ENCODE peak calls at places on chromosomes 16 and 17, in seven cellular contexts. X is IMR-90, W is SK-N-MC, G is tibial artery, C is brain microvascular endothelial cell, B is SK-N-SH, H is body of pancreas. Y is an unnamed sample. For H3K36me3, the result is how much of the 10 kb centered on the place peaks cover.

GRCh38 chr16:67489401-67490083 is 6.2 kb upstream of the AGRP start:
- DNase-seq in X (no peak), W (no peak), G (no peak), C (no peak), B (no peak), H (no peak), Y (no peak)

GRCh38 chr16:49779979-49780378 is 75.9 kb downstream of the ZNF423 start:
- DNase-seq in X (no peak), W (no peak), G (no peak), C (no peak), B (no peak), H (no peak), Y (no peak)

GRCh38 chr16:14283786-14284185 is 212.7 kb downstream of the MRTFB start:
- DNase-seq in X (no peak), W (no peak), G (no peak), C (no peak), B (no peak), H (no peak), Y (no peak)

GRCh38 chr17:5110816-5111215 is 862 bp downstream of the ZNF232 start:
- DNase-seq in X (no peak), W (no peak), G (no peak), C (no peak), B (no peak), H (no peak), Y (no peak)

GRCh38 chr17:75344664-75345063 is 55.4 kb upstream of the SLC25A19 start:
- DNase-seq in X (peak), W (no peak), G (no peak), C (no peak), B (no peak), H (no peak), Y (no peak)

GRCh38 chr16:35751191-35751941 is 2292.0 kb downstream of the TP53TG3F start:
- DNase-seq in X (no peak), W (no peak), G (no peak), C (no peak), B (no peak), H (no peak), Y (no peak)

GRCh38 chr16:23082161-23082788 is 67.0 kb downstream of the USP31 start:
- DNase-seq in X (no peak), W (no peak), G (no peak), C (no peak), B (peak), H (no peak), Y (no peak)

GRCh38 chr16:74455619-74456289 is 34.5 kb upstream of the CLEC18B start:
- DNase-seq in X (peak), W (no peak), G (no peak), C (peak), B (no peak), H (no peak), Y (no peak)

GRCh38 chr16:67173808-67174705 is 3.7 kb downstream of the NOL3 start:
- DNase-seq in X (peak), W (no peak), G (peak), C (peak), B (peak), H (peak), Y (no peak)

GRCh38 chr16:84088695-84089395 is 27.9 kb downstream of the MBTPS1 start:
- DNase-seq in X (no peak), W (no peak), G (no peak), C (no peak), B (no peak), H (no peak), Y (no peak)

GRCh38 chr16:88493879-88494278 is 40.8 kb downstream of the ZFPM1 start:
- DNase-seq in X (no peak), W (no peak), G (no peak), C (no peak), B (no peak), H (no peak), Y (no peak)

GRCh38 chr16:19711643-19712042 is 6.4 kb downstream of the KNOP1 start:
- DNase-seq in X (no peak), W (no peak), G (no peak), C (no peak), B (no peak), H (no peak), Y (no peak)
- H3K36me3 ChIP-seq in X (under half), W (half or more), G (under half), C (under half), B (under half), H (under half), Y (under half)

DNA sequence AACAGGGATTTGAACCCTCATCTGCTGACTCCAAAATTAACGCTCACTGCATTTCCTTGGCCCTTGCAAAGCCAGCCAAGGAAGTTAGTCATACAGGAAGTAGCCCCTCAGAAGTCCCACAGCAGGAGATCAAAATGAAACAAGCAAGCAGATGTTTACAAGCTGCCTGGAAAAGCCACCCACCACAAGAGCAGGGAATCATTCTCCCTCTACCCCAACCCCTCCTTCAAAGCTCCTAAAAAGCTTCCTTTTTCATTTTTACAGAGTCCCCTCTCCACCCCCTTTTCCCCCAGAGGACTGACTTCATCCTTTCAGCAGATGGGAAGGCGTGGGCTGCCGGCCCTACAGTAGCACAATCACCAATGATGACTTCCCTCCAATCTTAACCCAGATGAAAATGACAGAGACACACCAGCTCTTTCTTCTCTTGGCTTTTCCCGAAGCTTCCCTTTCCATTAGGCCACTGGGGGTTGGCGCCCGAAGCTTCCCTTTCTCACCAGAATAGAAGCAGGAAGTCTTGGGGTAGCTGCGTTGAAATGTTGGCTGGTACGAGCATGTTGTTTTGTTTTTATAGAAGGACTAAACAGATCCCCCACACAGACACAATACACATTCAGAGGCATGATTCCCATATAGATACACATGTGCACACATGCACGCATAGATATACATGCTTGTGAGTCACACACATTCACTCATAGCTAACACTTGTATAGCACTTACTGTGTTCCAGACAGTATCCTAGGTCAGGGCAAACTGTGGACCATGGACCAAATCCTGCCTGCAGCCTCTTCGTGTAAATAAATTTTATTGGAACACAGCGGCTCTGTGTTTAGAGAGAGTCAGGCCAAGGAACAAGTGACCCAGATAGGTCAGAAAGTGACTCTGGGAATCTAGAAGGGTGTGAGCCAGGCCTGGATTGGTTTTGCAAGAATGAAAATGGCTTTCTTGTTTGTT is 17.4 kb downstream of the ITPRIPL2 start:
- DNase-seq in X (peak), W (peak), G (peak), C (peak), B (no peak), H (no peak), Y (peak)
- H3K36me3 ChIP-seq in X (under half), W (under half), G (under half), C (under half), B (under half), H (under half), Y (under half)

GRCh38 chr17:49755681-49756283 is 8.1 kb downstream of the FAM117A start:
- DNase-seq in X (no peak), W (no peak), G (no peak), C (no peak), B (no peak), H (no peak), Y (no peak)

GRCh38 chr17:49756323-49756722 is 7.6 kb downstream of the FAM117A start:
- DNase-seq in X (no peak), W (no peak), G (no peak), C (no peak), B (no peak), H (no peak), Y (no peak)

GRCh38 chr17:49759203-49759602 is 4.7 kb downstream of the FAM117A start:
- DNase-seq in X (no peak), W (no peak), G (no peak), C (no peak), B (no peak), H (no peak), Y (no peak)

GRCh38 chr17:49753959-49754391 is 10.0 kb downstream of the FAM117A start:
- DNase-seq in X (no peak), W (no peak), G (no peak), C (no peak), B (peak), H (peak), Y (no peak)

GRCh38 chr17:49756805-49757496 is 7.0 kb downstream of the FAM117A start:
- DNase-seq in X (no peak), W (no peak), G (no peak), C (no peak), B (no peak), H (no peak), Y (no peak)
- H3K36me3 ChIP-seq in X (under half), W (under half), G (under half), C (under half), B (under half), H (under half), Y (under half)

GRCh38 chr16:87410958-87411357 is 18.8 kb downstream of the MAP1LC3B start:
- DNase-seq in X (no peak), W (no peak), G (peak), C (no peak), B (no peak), H (no peak), Y (no peak)

GRCh38 chr16:87411375-87412271 is 19.5 kb downstream of the MAP1LC3B start:
- DNase-seq in X (no peak), W (no peak), G (peak), C (no peak), B (no peak), H (no peak), Y (no peak)

GRCh38 chr16:87412996-87413421 is 20.9 kb downstream of the MAP1LC3B start:
- DNase-seq in X (no peak), W (no peak), G (peak), C (no peak), B (no peak), H (no peak), Y (no peak)

GRCh38 chr16:87414251-87414680 is 22.1 kb downstream of the MAP1LC3B start:
- DNase-seq in X (no peak), W (no peak), G (peak), C (no peak), B (no peak), H (no peak), Y (no peak)

DNA sequence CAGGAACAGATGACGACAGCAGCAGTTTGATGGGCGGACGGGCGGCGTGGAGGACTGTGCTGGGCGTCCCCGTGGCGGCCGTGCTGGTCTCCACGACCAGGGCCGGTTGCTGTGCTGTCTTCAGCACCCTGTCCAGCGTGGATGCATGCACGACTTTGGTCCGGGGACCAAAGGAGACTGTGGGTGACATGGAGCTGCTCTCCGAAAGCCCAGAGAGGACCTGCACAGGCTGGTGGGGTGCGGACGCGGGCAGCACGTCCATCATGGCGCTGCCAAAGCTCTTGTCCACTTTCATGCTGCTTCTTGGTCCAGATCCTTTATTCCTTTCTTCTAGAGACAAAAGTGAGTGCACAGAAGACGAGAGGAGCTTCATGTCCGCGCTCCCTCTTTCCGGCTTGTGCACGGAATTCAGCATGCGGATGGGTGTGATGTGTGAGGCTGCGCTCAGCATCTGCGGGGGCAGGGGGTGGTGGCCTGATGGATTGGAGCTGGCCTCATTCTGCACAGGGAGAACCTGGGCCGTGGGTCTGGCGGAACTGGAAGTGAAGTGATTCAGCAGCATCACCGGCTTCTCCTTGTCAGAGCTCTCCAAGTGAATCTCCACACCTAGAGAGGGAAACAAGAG is 20.3 kb downstream of the MAP1LC3B start:
- DNase-seq in X (no peak), W (no peak), G (peak), C (no peak), B (no peak), H (no peak), Y (no peak)
- H3K36me3 ChIP-seq in X (half or more), W (under half), G (half or more), C (under half), B (under half), H (under half), Y (under half)

GRCh38 chr17:78069695-78070094 is 58.9 kb downstream of the TMC6 start:
- DNase-seq in X (no peak), W (no peak), G (no peak), C (no peak), B (no peak), H (no peak), Y (no peak)
- H3K36me3 ChIP-seq in X (under half), W (under half), G (half or more), C (under half), B (half or more), H (under half), Y (under half)

DNA sequence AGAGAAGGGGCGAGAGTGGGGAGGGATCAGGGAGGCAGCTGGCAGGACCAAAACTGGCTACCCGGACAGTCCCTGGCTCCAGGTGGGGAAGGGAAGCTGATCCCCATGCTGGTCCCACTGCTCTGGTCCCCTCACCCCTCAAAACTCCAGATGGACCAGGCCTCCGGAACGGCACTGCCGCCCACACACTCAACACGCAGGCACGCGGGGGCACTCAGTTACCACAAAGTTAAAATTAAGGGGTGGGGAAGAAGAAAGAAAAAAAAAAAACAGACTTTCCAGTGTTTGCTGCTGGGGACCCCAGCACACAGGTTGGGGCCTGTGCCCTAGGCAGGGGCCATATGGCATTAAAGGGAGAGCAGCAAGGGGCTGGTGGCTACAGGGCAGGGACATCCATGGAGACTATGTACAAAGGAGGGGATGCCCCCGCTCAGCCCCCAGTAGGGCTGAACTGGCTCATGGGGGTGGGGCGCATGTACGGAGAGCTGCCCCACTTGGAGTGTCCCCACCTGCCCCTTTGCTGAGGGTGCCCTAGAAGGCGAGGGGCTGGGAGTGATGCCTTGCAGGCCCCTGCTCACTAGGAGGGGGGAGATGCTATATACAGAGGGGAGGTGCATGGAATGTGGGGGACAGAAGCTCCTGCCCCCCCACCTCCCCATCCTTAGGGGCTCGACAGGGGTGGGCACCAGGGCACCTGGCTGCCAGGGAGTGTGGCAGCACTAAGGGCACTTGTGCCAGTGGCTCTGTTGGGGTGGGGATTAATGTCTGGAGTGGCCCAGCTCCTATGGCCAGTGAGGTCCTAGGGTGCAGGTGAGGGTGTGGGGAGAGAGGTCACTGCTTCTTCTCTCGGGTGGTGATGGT is 5.6 kb downstream of the TP53I13 start:
- DNase-seq in X (no peak), W (no peak), G (peak), C (no peak), B (no peak), H (peak), Y (no peak)
- H3K36me3 ChIP-seq in X (half or more), W (under half), G (half or more), C (under half), B (under half), H (under half), Y (under half)

GRCh38 chr16:87339086-87339723 is 22.0 kb upstream of the C16orf95 start:
- DNase-seq in X (no peak), W (no peak), G (no peak), C (no peak), B (no peak), H (no peak), Y (no peak)

GRCh38 chr16:87336850-87337240 is 19.7 kb upstream of the C16orf95 start:
- DNase-seq in X (no peak), W (no peak), G (no peak), C (no peak), B (no peak), H (no peak), Y (no peak)

GRCh38 chr16:87340198-87340597 is 23.0 kb upstream of the C16orf95 start:
- DNase-seq in X (no peak), W (no peak), G (no peak), C (no peak), B (no peak), H (no peak), Y (no peak)

GRCh38 chr16:87337247-87337646 is 20.1 kb upstream of the C16orf95 start:
- DNase-seq in X (no peak), W (no peak), G (no peak), C (no peak), B (peak), H (no peak), Y (no peak)

DNA sequence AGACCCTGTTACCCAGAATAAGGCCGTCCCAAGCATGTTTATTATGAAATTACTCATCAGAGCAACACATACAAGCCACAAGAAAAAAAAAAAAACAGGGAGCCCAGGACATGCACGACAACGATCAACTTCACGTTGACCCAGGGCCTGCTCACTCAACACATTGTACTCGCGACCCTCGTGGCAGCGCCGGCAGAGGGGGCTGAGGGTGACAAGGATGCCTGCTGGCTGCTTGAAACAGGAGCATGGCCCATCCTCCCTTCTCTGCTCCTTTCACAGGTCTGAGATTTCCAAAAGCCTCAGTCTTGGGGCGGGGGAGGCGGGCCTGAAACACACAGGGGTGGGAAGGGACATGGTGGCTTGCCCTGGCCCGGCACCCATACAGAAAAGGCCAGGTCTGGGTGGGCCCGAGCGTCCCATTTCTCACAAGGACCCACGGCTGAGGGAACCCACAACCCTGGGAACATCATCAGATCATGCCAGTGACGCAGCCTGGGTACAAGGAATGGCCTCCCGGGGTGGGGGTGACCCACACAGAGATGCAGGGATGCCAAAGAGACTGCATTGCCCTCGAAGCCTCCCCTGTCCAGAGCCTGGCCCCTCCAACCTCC is 21.1 kb upstream of the C16orf95 start:
- DNase-seq in X (no peak), W (no peak), G (no peak), C (no peak), B (no peak), H (no peak), Y (no peak)
- H3K36me3 ChIP-seq in X (under half), W (under half), G (half or more), C (under half), B (under half), H (under half), Y (under half)